ENCODE peak calls at places on chromosomes 11 and 22, in six cellular contexts. One of them, this sample, is unnamed.

GRCh38 chr11:103923473-103923931 is 112.9 kb upstream of the DDI1 start:
- DNase-seq in AG08396: no peak
- DNase-seq in amniotic stem cell: no peak
- DNase-seq in fibroblast of pulmonary artery: no peak
- DNase-seq in H9: no peak
- DNase-seq in activated T-helper 1 cell treated with Interleukin-2 at 50 U/mL for 16 hours: no peak
- DNase-seq in this sample: peak; percentile 67

GRCh38 chr22:21044931-21045584 is 688 bp upstream of the LRRC74B start:
- DNase-seq in AG08396: no peak
- DNase-seq in amniotic stem cell: peak; percentile 15
- DNase-seq in fibroblast of pulmonary artery: peak; percentile 57
- DNase-seq in H9: no peak
- DNase-seq in activated T-helper 1 cell treated with Interleukin-2 at 50 U/mL for 16 hours: no peak
- DNase-seq in this sample: no peak

GRCh38 chr11:110297082-110297725 is 790 bp upstream of the RDX start:
- DNase-seq in AG08396: peak; percentile 30
- DNase-seq in amniotic stem cell: no peak
- DNase-seq in fibroblast of pulmonary artery: no peak
- DNase-seq in H9: no peak
- DNase-seq in activated T-helper 1 cell treated with Interleukin-2 at 50 U/mL for 16 hours: no peak
- DNase-seq in this sample: no peak

GRCh38 chr22:17814830-17815229 is 40.6 kb upstream of the BID start:
- DNase-seq in AG08396: no peak
- DNase-seq in amniotic stem cell: no peak
- DNase-seq in fibroblast of pulmonary artery: no peak
- DNase-seq in H9: no peak
- DNase-seq in activated T-helper 1 cell treated with Interleukin-2 at 50 U/mL for 16 hours: no peak
- DNase-seq in this sample: no peak

GRCh38 chr11:62574363-62575057 is 819 bp upstream of the EEF1G start:
- DNase-seq in AG08396: peak; percentile 36
- DNase-seq in amniotic stem cell: no peak
- DNase-seq in fibroblast of pulmonary artery: peak; percentile 25
- DNase-seq in H9: no peak
- DNase-seq in activated T-helper 1 cell treated with Interleukin-2 at 50 U/mL for 16 hours: no peak
- DNase-seq in this sample: peak; percentile 44

GRCh38 chr11:43575931-43576833 is 104.4 kb upstream of the HSD17B12 start:
- DNase-seq in AG08396: peak; percentile 29
- DNase-seq in amniotic stem cell: no peak
- DNase-seq in fibroblast of pulmonary artery: peak; percentile 6
- DNase-seq in H9: no peak
- DNase-seq in activated T-helper 1 cell treated with Interleukin-2 at 50 U/mL for 16 hours: no peak
- DNase-seq in this sample: no peak

GRCh38 chr11:111444040-111444439 is 65.0 kb upstream of the POU2AF1 start:
- DNase-seq in AG08396: no peak
- DNase-seq in amniotic stem cell: no peak
- DNase-seq in fibroblast of pulmonary artery: no peak
- DNase-seq in H9: no peak
- DNase-seq in activated T-helper 1 cell treated with Interleukin-2 at 50 U/mL for 16 hours: no peak
- DNase-seq in this sample: no peak

GRCh38 chr11:1877211-1878133 is 14.2 kb downstream of the PRR33 start:
- DNase-seq in AG08396: no peak
- DNase-seq in amniotic stem cell: no peak
- DNase-seq in fibroblast of pulmonary artery: peak; percentile 75
- DNase-seq in H9: no peak
- DNase-seq in activated T-helper 1 cell treated with Interleukin-2 at 50 U/mL for 16 hours: no peak
- DNase-seq in this sample: peak; percentile 61

GRCh38 chr11:2929511-2929879 is 275 bp upstream of the PHLDA2 start:
- DNase-seq in AG08396: peak; percentile 98
- DNase-seq in amniotic stem cell: peak; percentile 22
- DNase-seq in fibroblast of pulmonary artery: peak; percentile 66
- DNase-seq in H9: no peak
- DNase-seq in activated T-helper 1 cell treated with Interleukin-2 at 50 U/mL for 16 hours: no peak
- DNase-seq in this sample: peak; percentile 87

GRCh38 chr11:3222941-3223905 is 4.6 kb upstream of the MRGPRG start:
- DNase-seq in AG08396: peak; percentile 7
- DNase-seq in amniotic stem cell: no peak
- DNase-seq in fibroblast of pulmonary artery: no peak
- DNase-seq in H9: peak; percentile 29
- DNase-seq in activated T-helper 1 cell treated with Interleukin-2 at 50 U/mL for 16 hours: no peak
- DNase-seq in this sample: no peak

GRCh38 chr11:12189543-12190235 is 79.3 kb downstream of the MICAL2 start:
- DNase-seq in AG08396: no peak
- DNase-seq in amniotic stem cell: no peak
- DNase-seq in fibroblast of pulmonary artery: no peak
- DNase-seq in H9: no peak
- DNase-seq in activated T-helper 1 cell treated with Interleukin-2 at 50 U/mL for 16 hours: no peak
- DNase-seq in this sample: no peak

GRCh38 chr11:30059172-30059815 is 42.5 kb upstream of the KCNA4 start:
- DNase-seq in AG08396: no peak
- DNase-seq in amniotic stem cell: no peak
- DNase-seq in fibroblast of pulmonary artery: no peak
- DNase-seq in H9: no peak
- DNase-seq in activated T-helper 1 cell treated with Interleukin-2 at 50 U/mL for 16 hours: no peak
- DNase-seq in this sample: no peak

GRCh38 chr11:12075822-12076821 is 34.3 kb upstream of the MICAL2 start:
- DNase-seq in AG08396: peak; percentile 88
- DNase-seq in amniotic stem cell: peak; percentile 97
- DNase-seq in fibroblast of pulmonary artery: peak; percentile 96
- DNase-seq in H9: no peak
- DNase-seq in activated T-helper 1 cell treated with Interleukin-2 at 50 U/mL for 16 hours: no peak
- DNase-seq in this sample: peak; percentile 55

GRCh38 chr22:37972527-37972926 is 11.8 kb downstream of the SOX10 start:
- DNase-seq in AG08396: no peak
- DNase-seq in amniotic stem cell: no peak
- DNase-seq in fibroblast of pulmonary artery: peak; percentile 48
- DNase-seq in H9: no peak
- DNase-seq in activated T-helper 1 cell treated with Interleukin-2 at 50 U/mL for 16 hours: no peak
- DNase-seq in this sample: no peak

GRCh38 chr11:30960387-30960992 is 374.3 kb upstream of the MPPED2 start:
- DNase-seq in AG08396: no peak
- DNase-seq in amniotic stem cell: no peak
- DNase-seq in fibroblast of pulmonary artery: peak; percentile 78
- DNase-seq in H9: no peak
- DNase-seq in activated T-helper 1 cell treated with Interleukin-2 at 50 U/mL for 16 hours: no peak
- DNase-seq in this sample: peak; percentile 70

This sample was measured in hepatocyte.